ENCODE peak calls at places on chromosomes 16 and 17, in four cellular contexts. O is GM12878, U is K562, G is HepG2. W is an unnamed sample.

GRCh38 chr16:56825821-56826220 is 39.2 kb upstream of the SLC12A3 start:
- DNase-seq in G (no peak), U (no peak), O (no peak), W (no peak)

GRCh38 chr17:73705594-73705993 is 61.3 kb upstream of the SDK2 start:
- DNase-seq in G (no peak), O (no peak), U (no peak), W (no peak)

GRCh38 chr17:73747221-73748002 is 103.2 kb upstream of the SDK2 start:
- DNase-seq in O (no peak), U (no peak), G (no peak), W (no peak)

GRCh38 chr16:4615389-4616046 is 830 bp upstream of the UBALD1 start:
- DNase-seq in G (no peak), U (no peak), O (no peak), W (no peak)

GRCh38 chr17:79842656-79843474 is 3.6 kb upstream of the CBX4 start:
- DNase-seq in O (no peak), U (no peak), G (no peak), W (no peak)

GRCh38 chr17:9925457-9925856 is 20.4 kb upstream of the RCVRN start:
- DNase-seq in O (no peak), U (no peak), G (no peak), W (no peak)

GRCh38 chr17:40443196-40443987 is at the start of gene IGFBP4:
- DNase-seq in G (peak), O (no peak), U (peak), W (peak)

GRCh38 chr16:29993191-29993902 is 2.1 kb downstream of the HIRIP3 start:
- DNase-seq in O (no peak), U (no peak), G (no peak), W (no peak)

GRCh38 chr17:81329279-81329926 is 34.3 kb upstream of the SLC38A10 start:
- DNase-seq in U (peak), G (peak), O (no peak), W (peak)

GRCh38 chr16:25841776-25842175 is 150.0 kb downstream of the HS3ST4 start:
- DNase-seq in U (no peak), G (no peak), O (no peak), W (no peak)

GRCh38 chr17:63412234-63412633 is 33.9 kb downstream of the CYB561 start:
- DNase-seq in U (no peak), O (no peak), G (no peak), W (no peak)

GRCh38 chr17:75839942-75840778 is 4.0 kb downstream of the UNC13D start:
- DNase-seq in U (no peak), O (no peak), G (no peak), W (no peak)

GRCh38 chr17:9684955-9685621 is 39.8 kb downstream of the USP43 start:
- DNase-seq in U (no peak), G (peak), O (no peak), W (no peak)

GRCh38 chr16:25063102-25063501 is 47.9 kb upstream of the ARHGAP17 start:
- DNase-seq in U (no peak), O (no peak), G (no peak), W (no peak)

GRCh38 chr17:21282231-21282630 is 2.3 kb upstream of the MAP2K3 start:
- DNase-seq in O (no peak), U (no peak), G (no peak), W (no peak)

GRCh38 chr17:9472541-9472940 is 103.1 kb downstream of the STX8 start:
- DNase-seq in O (no peak), G (no peak), U (no peak), W (no peak)

GRCh38 chr16:84518804-84519341 is 14.4 kb upstream of the MEAK7 start:
- DNase-seq in O (no peak), U (no peak), G (no peak), W (peak)

GRCh38 chr16:28321700-28322411 is 29.5 kb downstream of the SBK1 start:
- DNase-seq in O (no peak), U (peak), G (peak), W (peak)

GRCh38 chr17:81091134-81091530 is 56.2 kb downstream of the BAIAP2 start:
- DNase-seq in U (no peak), O (no peak), G (no peak), W (no peak)

GRCh38 chr17:61009619-61010018 is 332.0 kb downstream of the BCAS3 start:
- DNase-seq in G (no peak), U (no peak), O (peak), W (no peak)

GRCh38 chr17:72687941-72688340 is 404.5 kb downstream of the SLC39A11 start:
- DNase-seq in G (no peak), U (no peak), O (no peak), W (no peak)

GRCh38 chr16:87344931-87345631 is 27.9 kb upstream of the C16orf95 start:
- DNase-seq in U (no peak), G (no peak), O (no peak), W (no peak)

GRCh38 chr17:977163-977562 is 2.4 kb downstream of the NXN start:
- DNase-seq in G (no peak), O (no peak), U (no peak), W (no peak)

GRCh38 chr16:1338119-1338730 is 4.8 kb downstream of the BAIAP3 start:
- DNase-seq in G (peak), O (no peak), U (peak), W (peak)

GRCh38 chr16:84308120-84308519 is 13.4 kb downstream of the WFDC1 start:
- DNase-seq in O (no peak), U (peak), G (peak), W (peak)

GRCh38 chr17:29119265-29119664 is 60.9 kb downstream of the MYO18A start:
- DNase-seq in G (no peak), O (no peak), U (no peak), W (no peak)

GRCh38 chr16:66274335-66275110 is 92.0 kb upstream of the CDH5 start:
- DNase-seq in G (peak), U (peak), O (no peak), W (peak)

GRCh38 chr17:82388223-82388921 is 16.8 kb downstream of the UTS2R start:
- DNase-seq in G (peak), U (peak), O (no peak), W (no peak)

GRCh38 chr17:35743911-35744328 is 9.1 kb downstream of the GAS2L2 start:
- DNase-seq in U (no peak), O (no peak), G (no peak), W (peak)

GRCh38 chr16:85170066-85171003 is 58.1 kb upstream of the CIBAR2 start:
- DNase-seq in O (no peak), U (no peak), G (no peak), W (no peak)

GRCh38 chr17:54967621-54968258 is 714 bp downstream of the COX11 start:
- DNase-seq in U (peak), O (no peak), G (peak), W (peak)

GRCh38 chr16:24070851-24071250 is 185.3 kb upstream of the CACNG3 start:
- DNase-seq in G (peak), O (peak), U (peak), W (peak)

GRCh38 chr16:49793244-49793643 is 62.7 kb downstream of the ZNF423 start:
- DNase-seq in O (no peak), U (no peak), G (no peak), W (no peak)

GRCh38 chr16:84884311-84885023 is 64.7 kb downstream of the CRISPLD2 start:
- DNase-seq in G (peak), U (peak), O (no peak), W (peak)

GRCh38 chr16:84396537-84397008 is 28.2 kb downstream of the ATP2C2 start:
- DNase-seq in O (no peak), U (no peak), G (no peak), W (no peak)

GRCh38 chr16:89620406-89620841 is 7.0 kb downstream of the DPEP1 start:
- DNase-seq in O (no peak), G (no peak), U (no peak), W (no peak)

GRCh38 chr17:44372036-44372435 is 8.4 kb upstream of the FAM171A2 start:
- DNase-seq in G (no peak), O (no peak), U (no peak), W (no peak)

GRCh38 chr16:15701975-15702970 is 52.2 kb downstream of the NDE1 start:
- DNase-seq in O (no peak), G (no peak), U (no peak), W (no peak)

GRCh38 chr17:76822184-76822778 is 45.9 kb upstream of the MGAT5B start:
- DNase-seq in U (no peak), O (no peak), G (no peak), W (no peak)

GRCh38 chr17:5747964-5748363 is 163.7 kb upstream of the NLRP1 start:
- DNase-seq in O (no peak), U (no peak), G (no peak), W (no peak)

DNA sequence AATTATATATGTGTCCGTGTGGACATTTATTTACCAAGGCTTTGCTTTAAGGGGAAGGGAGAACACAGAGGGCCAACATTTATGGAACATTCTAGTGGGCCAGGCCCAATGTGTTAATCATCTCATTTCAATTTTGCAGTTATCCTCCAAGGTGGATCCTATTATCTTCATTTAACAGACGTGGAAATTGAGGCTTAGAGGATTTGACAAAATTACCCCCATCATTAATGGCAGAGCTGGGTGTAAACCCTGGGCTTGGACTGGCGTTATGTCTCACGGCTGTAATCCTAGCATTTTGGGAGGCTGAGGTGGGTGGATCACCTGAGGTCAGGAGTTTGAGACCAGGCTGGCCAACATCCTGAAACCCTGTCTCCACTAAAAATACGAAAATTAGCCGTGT is 26.4 kb downstream of the PITPNC1 start:
- DNase-seq in G (no peak), O (no peak), U (no peak), W (no peak)
- TF ChIP-seq JUND in G (no peak), O (no peak), U (no peak), W (no peak)

DNA sequence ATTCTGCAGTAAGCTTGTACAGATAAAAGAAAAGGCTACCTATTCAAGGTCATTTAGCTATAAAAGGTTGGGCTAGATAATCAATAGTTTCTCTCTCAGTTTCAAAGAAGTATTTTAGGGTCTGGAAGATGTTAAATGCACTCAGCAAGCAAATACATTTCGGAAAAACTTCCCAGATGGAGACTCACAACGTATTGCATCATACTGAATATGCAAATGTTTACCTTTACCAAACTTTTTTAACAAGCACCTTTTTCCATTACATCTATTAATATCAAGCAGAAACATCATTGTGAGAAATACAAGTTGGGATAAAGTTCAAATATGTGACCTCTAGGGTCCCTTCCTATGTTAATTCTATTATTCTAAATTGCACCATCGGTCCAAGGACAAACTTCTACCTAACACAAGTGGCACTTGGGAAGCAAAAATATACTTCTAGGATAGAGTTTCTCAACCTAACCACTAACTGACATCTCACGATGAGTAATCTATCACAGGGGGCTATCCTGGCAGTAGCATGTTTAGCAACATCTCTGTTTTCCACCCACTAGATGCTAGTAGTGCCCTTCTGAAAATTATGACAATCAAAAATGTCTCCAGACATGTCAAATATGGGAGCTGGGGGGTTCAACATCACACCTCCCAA is 14.6 kb downstream of the KANSL1 start:
- DNase-seq in U (no peak), G (no peak), O (no peak), W (no peak)
- TF ChIP-seq JUND in U (peak), G (no peak), O (no peak), W (no peak)

DNA sequence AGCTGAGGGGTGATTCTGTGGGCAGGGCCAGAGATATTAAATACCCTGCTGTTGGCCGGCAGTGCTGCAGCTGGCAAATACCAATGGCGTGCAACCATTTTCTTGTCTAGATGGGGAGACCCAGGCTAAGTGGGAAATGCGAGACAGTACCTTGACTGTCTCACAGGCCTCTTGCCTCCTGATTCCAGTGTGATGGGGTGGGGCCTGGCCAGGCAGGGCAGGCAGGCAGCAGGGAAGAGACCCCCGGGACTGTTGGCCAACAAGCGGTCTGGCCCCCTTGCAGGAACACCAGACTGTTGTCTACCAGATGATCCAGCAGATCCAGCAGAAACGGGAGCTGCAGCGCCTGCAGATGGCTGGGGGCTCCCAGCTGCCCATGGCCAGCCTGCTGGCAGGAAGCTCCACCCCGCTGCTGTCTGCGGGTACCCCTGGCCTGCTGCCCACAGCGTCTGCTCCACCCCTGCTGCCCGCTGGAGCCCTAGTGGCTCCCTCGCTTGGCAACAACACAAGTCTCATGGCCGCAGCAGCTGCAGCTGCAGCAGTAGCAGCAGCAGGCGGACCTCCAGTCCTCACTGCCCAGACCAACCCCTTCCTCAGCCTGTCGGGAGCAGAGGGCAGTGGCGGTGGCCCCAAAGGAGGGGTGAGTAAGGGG is 5.7 kb upstream of the CISD3 start:
- DNase-seq in O (no peak), U (no peak), G (no peak), W (no peak)
- TF ChIP-seq JUND in O (no peak), U (no peak), G (no peak), W (no peak)

GRCh38 chr16:5917436-5917835 is 819.8 kb upstream of the EEF2KMT start:
- DNase-seq in U (no peak), G (no peak), O (no peak), W (no peak)

GRCh38 chr16:5918553-5919127 is 821.0 kb upstream of the EEF2KMT start:
- DNase-seq in U (peak), G (peak), O (no peak), W (peak)

GRCh38 chr16:5916711-5917191 is 819.2 kb upstream of the EEF2KMT start:
- DNase-seq in G (no peak), U (no peak), O (no peak), W (no peak)
- TF ChIP-seq JUND in G (no peak), U (no peak), O (no peak), W (no peak)